ENCODE peak calls at places on chromosomes 1 and 21, in five cellular contexts. N, C, U, P and Z are unnamed samples.

GRCh38 chr1:214135886-214136285 is 145.1 kb upstream of the SMYD2 start:
- DNase-seq in C (no peak), U (peak), P (no peak), N (no peak), Z (no peak)

GRCh38 chr1:107669996-107670395 is 295.0 kb downstream of the VAV3 start:
- DNase-seq in U (peak), P (no peak), C (no peak), N (no peak), Z (peak)

GRCh38 chr1:200873116-200873670 is 412 bp downstream of the GPR25 start:
- DNase-seq in N (no peak), C (no peak), P (no peak), U (no peak), Z (no peak)

GRCh38 chr1:1783320-1783719 is 5.0 kb upstream of the NADK start:
- DNase-seq in C (no peak), P (no peak), U (no peak), N (no peak), Z (no peak)

GRCh38 chr1:116855220-116855619 is 54.5 kb upstream of the PTGFRN start:
- DNase-seq in N (no peak), U (peak), C (no peak), P (no peak), Z (peak)

GRCh38 chr1:197770243-197770642 is 5.0 kb downstream of the DENND1B start:
- DNase-seq in P (no peak), N (no peak), C (no peak), U (no peak), Z (no peak)

GRCh38 chr1:40711465-40712404 is 20.2 kb downstream of the NFYC start:
- DNase-seq in C (no peak), P (no peak), U (peak), N (no peak), Z (peak)

GRCh38 chr21:28298251-28298672 is 694.4 kb downstream of the LTN1 start:
- DNase-seq in U (peak), C (no peak), P (no peak), N (no peak), Z (peak)

GRCh38 chr21:22020221-22020620 is 1022.0 kb downstream of the NCAM2 start:
- DNase-seq in C (no peak), P (no peak), N (no peak), U (peak), Z (peak)

GRCh38 chr1:50415235-50416149 is 7.8 kb downstream of the DMRTA2 start:
- DNase-seq in U (no peak), P (no peak), C (no peak), N (no peak), Z (no peak)

GRCh38 chr1:31567956-31568570 is 8.3 kb upstream of the TINAGL1 start:
- DNase-seq in U (no peak), N (no peak), P (no peak), C (no peak), Z (peak)

GRCh38 chr1:31904339-31905092 is 33.7 kb downstream of the PTP4A2 start:
- DNase-seq in P (no peak), N (no peak), C (no peak), U (peak), Z (peak)

GRCh38 chr1:937521-937920 is 13.8 kb downstream of the SAMD11 start:
- DNase-seq in N (no peak), C (no peak), U (no peak), P (no peak), Z (no peak)

GRCh38 chr1:92476071-92476607 is 10.6 kb downstream of the GFI1 start:
- DNase-seq in C (no peak), N (no peak), P (no peak), U (no peak), Z (no peak)
- H3K4me3 ChIP-seq in C (no peak), N (no peak), P (no peak), U (no peak), Z (no peak)

GRCh38 chr21:39086547-39086946 is 96.7 kb downstream of the PSMG1 start:
- DNase-seq in U (no peak), N (no peak), C (no peak), P (no peak), Z (no peak)

GRCh38 chr21:39087976-39088370 is 95.3 kb downstream of the PSMG1 start:
- DNase-seq in U (no peak), P (no peak), N (no peak), C (no peak), Z (no peak)

GRCh38 chr21:39085843-39086415 is 97.3 kb downstream of the PSMG1 start:
- DNase-seq in U (no peak), C (no peak), P (no peak), N (no peak), Z (no peak)

GRCh38 chr21:39087238-39087975 is 95.8 kb downstream of the PSMG1 start:
- DNase-seq in P (no peak), N (no peak), C (no peak), U (peak), Z (no peak)

DNA sequence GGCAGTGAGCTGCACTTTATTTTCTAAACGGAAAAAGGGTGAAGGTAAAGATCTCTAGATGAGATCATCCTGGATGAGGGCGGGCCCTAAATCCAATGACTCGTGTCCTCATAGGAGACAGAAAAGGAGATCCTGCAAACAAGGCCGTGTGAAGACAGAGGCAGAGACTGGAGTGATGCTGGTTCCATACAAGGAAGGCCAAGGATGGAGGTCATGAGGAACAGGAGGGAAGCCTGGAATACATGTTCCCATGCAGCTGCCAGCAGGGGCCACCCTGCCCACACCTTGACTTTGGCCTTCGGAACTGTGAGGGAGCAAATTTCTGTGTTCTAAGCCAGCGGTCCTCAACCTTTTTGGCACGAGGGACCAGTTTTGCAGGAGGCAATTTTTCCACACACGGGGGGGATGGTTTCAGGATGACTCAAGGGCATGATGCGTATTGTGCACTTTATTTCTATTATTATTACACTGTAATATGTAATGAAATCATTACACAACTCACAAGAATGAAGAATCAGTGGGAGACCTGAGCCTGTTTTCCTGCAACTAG is 94.3 kb downstream of the PSMG1 start:
- DNase-seq in P (no peak), C (no peak), U (peak), N (no peak), Z (peak)
- TF ChIP-seq CTCF in P (no peak), C (no peak), U (peak), N (no peak), Z (no peak)

GRCh38 chr1:160521554-160521953 is 1.5 kb downstream of the SLAMF6 start:
- DNase-seq in C (no peak), U (no peak), P (no peak), N (no peak), Z (no peak)

GRCh38 chr1:160520999-160521398 is 2.1 kb downstream of the SLAMF6 start:
- DNase-seq in C (no peak), U (no peak), N (peak), P (no peak), Z (no peak)

GRCh38 chr1:160520582-160520981 is 2.5 kb downstream of the SLAMF6 start:
- DNase-seq in N (no peak), C (no peak), P (no peak), U (no peak), Z (no peak)

GRCh38 chr1:160522136-160522535 is 919 bp downstream of the SLAMF6 start:
- DNase-seq in C (no peak), U (no peak), P (no peak), N (no peak), Z (no peak)

GRCh38 chr1:160522622-160523345 is at the start of gene SLAMF6:
- DNase-seq in N (peak), P (no peak), C (no peak), U (no peak), Z (no peak)
- H3K4me3 ChIP-seq in N (peak), P (peak), C (peak), U (no peak), Z (no peak)

GRCh38 chr1:110555807-110556470 is 37.0 kb upstream of the KCNA10 start:
- DNase-seq in N (no peak), C (no peak), P (no peak), U (no peak), Z (no peak)
- TF ChIP-seq CTCF in N (no peak), C (no peak), P (no peak), U (no peak), Z (no peak)

GRCh38 chr1:45346473-45346872 is 6.2 kb upstream of the MUTYH start:
- DNase-seq in U (no peak), C (no peak), P (no peak), N (no peak), Z (no peak)

GRCh38 chr1:45351508-45351907 is 11.3 kb upstream of the MUTYH start:
- DNase-seq in P (no peak), U (no peak), N (no peak), C (no peak), Z (no peak)

GRCh38 chr1:45348020-45348419 is 7.8 kb upstream of the MUTYH start:
- DNase-seq in N (no peak), P (no peak), U (peak), C (no peak), Z (peak)

GRCh38 chr1:45348966-45349677 is 8.9 kb upstream of the MUTYH start:
- DNase-seq in C (no peak), U (no peak), P (no peak), N (peak), Z (no peak)

GRCh38 chr1:45348609-45348965 is 8.3 kb upstream of the MUTYH start:
- DNase-seq in U (no peak), P (no peak), C (no peak), N (peak), Z (no peak)
- H3K4me3 ChIP-seq in U (no peak), P (no peak), C (no peak), N (no peak), Z (no peak)

GRCh38 chr1:167067904-167068303 is 22.3 kb downstream of the GPA33 start:
- DNase-seq in N (no peak), C (no peak), U (no peak), P (no peak), Z (no peak)

GRCh38 chr1:167065481-167065880 is 24.7 kb downstream of the GPA33 start:
- DNase-seq in P (no peak), N (no peak), C (no peak), U (no peak), Z (no peak)

GRCh38 chr1:167064622-167065021 is 25.6 kb downstream of the GPA33 start:
- DNase-seq in P (no peak), N (no peak), U (no peak), C (no peak), Z (no peak)

GRCh38 chr1:167068761-167069160 is 21.4 kb downstream of the GPA33 start:
- DNase-seq in P (no peak), C (no peak), N (no peak), U (no peak), Z (no peak)

GRCh38 chr1:167066333-167067122 is 23.6 kb downstream of the GPA33 start:
- DNase-seq in P (no peak), U (peak), N (peak), C (no peak), Z (peak)
- TF ChIP-seq CTCF in P (peak), U (peak), N (peak), C (peak), Z (peak)